ENCODE peak calls at places on chromosome 10, in ten cellular contexts. A is uterus; C is CD8-positive, alpha-beta T cell; E is RWPE1; K is cardiac muscle cell; J is HepG2; M is left lung; W is colonic mucosa; Q is H9; H is IMR-90. U is an unnamed sample.

GRCh38 chr10:6543431-6544005 is 36.6 kb downstream of the PRKCQ start:
- DNase-seq in A (no peak), C (peak), E (no peak), K (no peak), J (no peak), M (no peak), W (no peak), Q (no peak), H (no peak), U (no peak)

GRCh38 chr10:68938117-68938516 is 17.9 kb upstream of the DDX21 start:
- DNase-seq in A (no peak), C (no peak), E (no peak), K (peak), J (no peak), M (no peak), W (no peak), Q (no peak), H (peak), U (no peak)

GRCh38 chr10:22931948-22932347 is 4.1 kb downstream of the ARMC3 start:
- DNase-seq in A (no peak), C (no peak), E (peak), K (peak), J (no peak), M (no peak), W (no peak), Q (no peak), H (peak), U (no peak)

GRCh38 chr10:23157691-23158369 is 34.3 kb upstream of the PTF1A start:
- DNase-seq in A (no peak), C (no peak), E (peak), K (peak), J (peak), M (no peak), W (no peak), Q (peak), H (peak), U (no peak)

GRCh38 chr10:78000956-78001472 is 28.3 kb downstream of the POLR3A start:
- DNase-seq in A (no peak), C (no peak), E (no peak), K (no peak), J (no peak), M (no peak), W (no peak), Q (no peak), H (no peak), U (no peak)

GRCh38 chr10:120453319-120453718 is 3.7 kb upstream of the PLPP4 start:
- DNase-seq in A (no peak), C (no peak), E (no peak), K (no peak), J (no peak), M (no peak), W (no peak), Q (no peak), H (no peak), U (no peak)

GRCh38 chr10:12638103-12638502 is 288.8 kb downstream of the CAMK1D start:
- DNase-seq in A (no peak), C (no peak), E (no peak), K (peak), J (peak), M (no peak), W (peak), Q (no peak), H (peak), U (no peak)

GRCh38 chr10:308572-309085 is 173.4 kb downstream of the ZMYND11 start:
- DNase-seq in A (no peak), C (no peak), E (no peak), K (no peak), J (peak), M (no peak), W (peak), Q (no peak), H (no peak), U (no peak)

GRCh38 chr10:87053577-87054181 is 33.6 kb downstream of the FAM25A start:
- DNase-seq in A (no peak), C (no peak), E (no peak), K (no peak), J (no peak), M (no peak), W (no peak), Q (no peak), H (no peak), U (no peak)

GRCh38 chr10:49633327-49634045 is 19.6 kb downstream of the CHAT start:
- DNase-seq in A (no peak), C (no peak), E (no peak), K (no peak), J (no peak), M (no peak), W (no peak), Q (no peak), H (no peak), U (peak)

GRCh38 chr10:95341716-95342130 is 50.9 kb upstream of the PDLIM1 start:
- DNase-seq in A (no peak), C (no peak), E (no peak), K (peak), J (peak), M (no peak), W (no peak), Q (no peak), H (peak), U (no peak)

GRCh38 chr10:14478201-14478600 is 147.5 kb upstream of the FRMD4A start:
- DNase-seq in A (no peak), C (no peak), E (no peak), K (no peak), J (no peak), M (no peak), W (no peak), Q (no peak), H (no peak), U (no peak)

GRCh38 chr10:89414879-89415821 is 782 bp downstream of the IFIT5 start:
- DNase-seq in A (peak), C (no peak), E (peak), K (peak), J (no peak), M (peak), W (peak), Q (peak), H (peak), U (peak)

GRCh38 chr10:90920986-90921643 is at the start of gene ANKRD1:
- DNase-seq in A (no peak), C (no peak), E (peak), K (peak), J (peak), M (no peak), W (no peak), Q (peak), H (peak), U (no peak)

GRCh38 chr10:33139191-33139646 is 181.2 kb upstream of the ITGB1 start:
- DNase-seq in A (no peak), C (peak), E (no peak), K (no peak), J (no peak), M (no peak), W (no peak), Q (no peak), H (no peak), U (no peak)

GRCh38 chr10:8331896-8332729 is 277.6 kb downstream of the GATA3 start:
- DNase-seq in A (peak), C (peak), E (peak), K (peak), J (no peak), M (peak), W (peak), Q (peak), H (peak), U (peak)

GRCh38 chr10:112649492-112650152 is 202.6 kb downstream of the VTI1A start:
- DNase-seq in A (no peak), C (no peak), E (no peak), K (peak), J (no peak), M (no peak), W (no peak), Q (no peak), H (peak), U (no peak)

GRCh38 chr10:57897611-57898010 is 370.1 kb downstream of the IPMK start:
- DNase-seq in A (no peak), C (no peak), E (no peak), K (no peak), J (no peak), M (no peak), W (peak), Q (no peak), H (no peak), U (no peak)

GRCh38 chr10:101935431-101935830 is 91.8 kb upstream of the KCNIP2 start:
- DNase-seq in A (no peak), C (no peak), E (no peak), K (no peak), J (no peak), M (no peak), W (no peak), Q (no peak), H (no peak), U (no peak)

GRCh38 chr10:120634629-120635028 is 177.6 kb downstream of the PLPP4 start:
- DNase-seq in A (no peak), C (no peak), E (no peak), K (no peak), J (no peak), M (no peak), W (no peak), Q (peak), H (no peak), U (no peak)

GRCh38 chr10:79359816-79360498 is 12.7 kb downstream of the PPIF start:
- DNase-seq in A (no peak), C (peak), E (no peak), K (no peak), J (no peak), M (no peak), W (peak), Q (peak), H (no peak), U (peak)
- H3K27ac ChIP-seq in A (no peak), C (no peak), E (no peak), K (no peak), J (no peak), M (no peak), W (no peak), Q (no peak), H (no peak), U (no peak)

GRCh38 chr10:119336599-119336998 is 129.2 kb downstream of the GRK5 start:
- DNase-seq in A (no peak), C (no peak), E (no peak), K (no peak), J (no peak), M (no peak), W (no peak), Q (no peak), H (no peak), U (peak)
- H3K27ac ChIP-seq in A (no peak), C (no peak), E (no peak), K (peak), J (no peak), M (no peak), W (no peak), Q (no peak), H (peak), U (no peak)

DNA sequence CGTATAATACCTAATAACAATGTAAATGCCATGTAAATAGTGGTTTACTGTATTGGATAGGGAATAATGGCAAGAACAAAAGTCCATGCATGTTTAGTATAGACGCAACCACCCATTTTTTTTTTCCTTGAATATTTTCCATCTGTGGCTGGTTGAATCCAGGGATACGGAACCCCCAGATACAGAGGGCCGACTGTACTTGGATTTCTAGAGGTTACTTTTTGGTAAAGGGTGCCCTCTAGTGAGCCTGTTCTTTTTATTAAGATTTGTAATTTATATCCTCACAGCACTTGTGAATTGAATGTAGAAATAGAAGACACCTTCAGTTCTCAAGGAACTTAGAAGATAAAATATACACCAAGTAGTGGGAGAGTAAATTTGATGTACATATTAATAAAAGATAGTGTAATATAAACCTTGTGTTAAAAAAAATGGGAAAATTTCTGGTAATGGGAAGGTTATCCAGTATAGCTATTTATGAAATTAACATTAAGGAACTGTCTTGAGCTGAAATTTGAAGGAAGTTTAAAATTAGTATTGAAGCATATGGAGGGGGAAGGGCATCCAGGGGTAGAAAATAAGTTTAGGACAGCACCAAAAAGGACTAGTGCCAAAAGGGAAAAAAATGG is 32.0 kb downstream of the EXOC6 start:
- DNase-seq in A (no peak), C (no peak), E (peak), K (peak), J (peak), M (no peak), W (no peak), Q (no peak), H (peak), U (no peak)
- H3K27ac ChIP-seq in A (no peak), C (no peak), E (no peak), K (no peak), J (no peak), M (no peak), W (no peak), Q (no peak), H (no peak), U (no peak)

DNA sequence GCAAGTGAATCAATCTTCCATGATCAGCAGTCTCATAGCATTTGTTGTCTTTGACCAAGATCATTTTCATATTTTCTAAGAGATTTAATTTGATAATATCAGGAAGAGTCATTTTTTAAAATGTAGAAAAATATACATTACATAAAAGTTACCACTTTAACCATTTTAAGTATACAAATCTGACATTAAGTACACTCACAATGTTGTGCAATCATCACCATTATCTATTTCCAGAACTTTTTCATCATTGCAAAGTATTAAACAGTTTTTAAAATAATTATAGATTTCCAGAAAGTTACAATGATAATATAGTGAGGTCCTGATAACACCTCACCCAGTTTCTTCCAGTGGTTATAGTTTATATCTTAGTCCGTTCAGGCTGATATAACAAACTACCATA is 222.5 kb upstream of the RHOBTB1 start:
- DNase-seq in A (no peak), C (no peak), E (no peak), K (no peak), J (no peak), M (no peak), W (no peak), Q (no peak), H (no peak), U (no peak)
- H3K27ac ChIP-seq in A (peak), C (no peak), E (no peak), K (no peak), J (no peak), M (no peak), W (no peak), Q (no peak), H (no peak), U (no peak)

GRCh38 chr10:50855015-50855414 is 30.4 kb downstream of the A1CF start:
- DNase-seq in A (no peak), C (no peak), E (peak), K (no peak), J (no peak), M (no peak), W (no peak), Q (no peak), H (no peak), U (no peak)
- H3K27ac ChIP-seq in A (no peak), C (no peak), E (no peak), K (no peak), J (no peak), M (no peak), W (no peak), Q (no peak), H (no peak), U (no peak)

GRCh38 chr10:56255298-56255697 is 105.8 kb downstream of the ZWINT start:
- DNase-seq in A (no peak), C (no peak), E (no peak), K (no peak), J (no peak), M (no peak), W (no peak), Q (no peak), H (no peak), U (no peak)
- H3K27ac ChIP-seq in A (no peak), C (no peak), E (no peak), K (no peak), J (no peak), M (no peak), W (no peak), Q (no peak), H (no peak), U (no peak)

DNA sequence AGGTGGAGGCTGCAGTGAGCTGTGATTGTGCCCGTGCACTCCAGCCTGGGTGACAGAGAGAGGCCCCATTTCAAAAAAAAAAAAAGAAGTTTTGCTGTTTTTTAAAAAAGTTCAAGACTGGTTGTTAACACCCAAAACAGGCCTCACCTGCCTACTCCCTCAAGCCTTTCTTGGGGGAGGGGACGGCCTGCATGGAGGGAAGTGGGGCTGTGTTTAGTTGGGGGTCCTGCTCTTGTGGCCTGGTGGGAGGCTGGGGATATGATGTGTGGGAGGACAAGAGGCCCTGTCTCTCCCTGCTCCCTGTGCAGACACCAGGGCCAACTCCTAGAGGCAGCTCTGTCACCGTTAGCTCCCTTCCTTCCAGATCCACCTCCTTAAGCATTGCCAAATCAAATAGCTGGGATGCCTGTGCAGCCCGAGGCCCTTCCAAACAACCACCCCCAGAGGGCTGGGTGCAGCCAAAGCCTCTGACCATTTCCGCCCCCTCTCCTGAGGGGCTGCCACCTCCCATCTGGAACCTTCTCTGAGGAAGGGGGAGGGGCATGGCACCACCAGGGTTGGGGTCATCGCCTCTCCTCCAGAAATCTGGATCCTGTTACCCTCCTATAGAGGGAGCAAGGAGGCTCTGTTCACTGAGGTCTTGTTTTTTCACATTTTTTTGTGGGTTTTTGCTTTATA is 32.9 kb upstream of the ANKRD2 start:
- DNase-seq in A (peak), C (no peak), E (no peak), K (peak), J (no peak), M (no peak), W (no peak), Q (peak), H (peak), U (peak)
- H3K27ac ChIP-seq in A (peak), C (no peak), E (peak), K (no peak), J (no peak), M (peak), W (no peak), Q (no peak), H (peak), U (peak)

DNA sequence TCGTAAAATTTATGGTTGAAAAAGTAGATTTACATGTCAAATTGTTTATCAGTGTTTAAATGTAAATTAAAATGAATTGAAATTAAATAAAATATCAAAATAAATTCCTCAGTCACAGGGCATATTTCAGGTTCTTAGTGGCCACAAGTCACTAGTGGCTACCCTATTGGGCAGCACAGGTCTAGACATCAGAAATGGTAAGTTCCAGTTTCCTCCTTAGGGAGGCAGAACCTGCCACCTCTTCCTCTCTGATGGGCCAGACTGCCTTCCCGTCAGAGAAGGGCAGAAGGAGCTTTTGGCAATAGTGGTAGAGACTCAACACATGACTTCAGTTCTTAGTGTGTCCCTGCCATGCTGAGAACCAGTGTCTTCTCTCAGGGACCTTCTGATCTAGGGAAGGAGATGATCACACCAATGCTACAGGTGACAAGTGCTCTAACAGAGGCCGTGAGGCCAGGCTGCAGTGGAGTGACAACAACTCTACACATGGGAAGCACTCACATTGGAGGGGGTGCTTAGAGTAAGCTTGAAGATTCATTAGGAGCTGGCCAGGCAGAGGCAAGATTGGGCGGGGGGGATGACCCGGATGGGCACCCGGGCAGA is 14.4 kb upstream of the PCBD1 start:
- DNase-seq in A (no peak), C (no peak), E (no peak), K (no peak), J (no peak), M (no peak), W (no peak), Q (no peak), H (no peak), U (no peak)
- H3K27ac ChIP-seq in A (no peak), C (no peak), E (no peak), K (no peak), J (no peak), M (no peak), W (no peak), Q (no peak), H (no peak), U (no peak)

GRCh38 chr10:133276435-133277201 is at the start of gene ADAM8:
- DNase-seq in A (no peak), C (peak), E (peak), K (no peak), J (no peak), M (peak), W (no peak), Q (peak), H (no peak), U (no peak)
- H3K27ac ChIP-seq in A (no peak), C (peak), E (peak), K (no peak), J (no peak), M (peak), W (no peak), Q (no peak), H (no peak), U (no peak)

DNA sequence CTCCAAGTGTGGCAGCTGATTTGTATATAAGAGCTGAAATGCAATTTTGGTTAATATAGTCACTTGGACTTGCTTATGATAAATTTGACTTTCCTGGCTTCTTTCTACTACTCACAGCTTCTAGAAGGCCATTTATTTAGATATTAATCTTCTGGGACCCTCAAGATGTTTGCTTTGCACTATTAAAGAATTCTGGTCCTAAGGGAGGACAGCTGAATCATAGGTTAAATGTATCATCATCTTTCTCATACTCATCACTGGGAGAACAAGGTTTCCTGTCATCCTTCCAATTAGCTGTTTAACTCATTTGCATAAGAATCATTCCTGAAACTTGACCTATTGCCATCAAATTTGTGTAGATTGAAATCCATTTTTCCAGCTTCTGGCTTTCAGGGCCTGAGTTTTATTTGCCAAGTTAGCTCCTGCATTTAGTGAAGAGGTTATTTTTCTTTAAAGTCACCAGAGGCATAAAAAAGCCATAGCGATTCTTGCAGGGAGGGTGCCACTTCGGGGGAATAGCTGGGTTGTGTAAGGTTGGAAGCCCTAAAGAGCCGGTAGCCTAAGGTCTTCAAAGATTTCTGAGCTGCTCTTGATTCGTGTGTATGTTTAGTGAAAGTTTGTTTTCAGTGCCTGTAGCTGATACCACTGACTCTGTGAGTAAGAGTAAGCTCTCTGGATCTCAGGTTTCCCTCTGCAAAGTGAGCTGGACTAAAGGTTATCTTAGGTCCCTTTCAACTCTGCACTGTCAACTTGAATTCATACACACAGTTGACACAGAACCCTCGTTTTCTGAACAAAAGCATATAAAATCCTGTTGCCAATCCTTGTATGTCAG is 4.2 kb downstream of the MAP3K8 start:
- DNase-seq in A (no peak), C (no peak), E (no peak), K (no peak), J (peak), M (no peak), W (no peak), Q (no peak), H (peak), U (no peak)
- H3K27ac ChIP-seq in A (peak), C (no peak), E (no peak), K (peak), J (peak), M (peak), W (peak), Q (no peak), H (peak), U (no peak)